ENCODE peak calls at places on chromosomes 1 and 21, in ten cellular contexts. One of them, this sample, is unnamed.

GRCh38 chr1:116259665-116260064 is 113.4 kb upstream of the ATP1A1 start:
- DNase-seq in left ventricle myocardium inferior: no peak
- DNase-seq in activated gamma-delta T cell treated with Interleukin-2 at 50 U/mL for 16 hours: no peak
- DNase-seq in anterior cingulate cortex: no peak
- DNase-seq in EH: no peak
- DNase-seq in NCI-H226: no peak
- DNase-seq in NAMALWA: no peak
- DNase-seq in GM23248: no peak
- DNase-seq in M059J: peak; percentile 21
- DNase-seq in mucosa of descending colon: no peak
- DNase-seq in this sample: no peak

GRCh38 chr1:40592107-40592773 is 60.8 kb downstream of the ZNF684 start:
- DNase-seq in EH: peak; percentile 47
- DNase-seq in activated gamma-delta T cell treated with Interleukin-2 at 50 U/mL for 16 hours: no peak
- DNase-seq in anterior cingulate cortex: no peak
- DNase-seq in GM23248: peak; percentile 69
- DNase-seq in M059J: peak; percentile 53
- DNase-seq in NCI-H226: no peak
- DNase-seq in NAMALWA: peak; percentile 77
- DNase-seq in mucosa of descending colon: no peak
- DNase-seq in left ventricle myocardium inferior: no peak
- DNase-seq in this sample: no peak

GRCh38 chr1:201917362-201918033 is 28.8 kb downstream of the SHISA4 start:
- DNase-seq in NAMALWA: no peak
- DNase-seq in anterior cingulate cortex: no peak
- DNase-seq in left ventricle myocardium inferior: no peak
- DNase-seq in mucosa of descending colon: no peak
- DNase-seq in activated gamma-delta T cell treated with Interleukin-2 at 50 U/mL for 16 hours: no peak
- DNase-seq in M059J: peak; percentile 96
- DNase-seq in GM23248: peak; percentile 91
- DNase-seq in NCI-H226: peak; percentile 78
- DNase-seq in EH: peak; percentile 96
- DNase-seq in this sample: no peak

GRCh38 chr1:178048426-178048825 is 45.5 kb upstream of the RASAL2 start:
- DNase-seq in NAMALWA: no peak
- DNase-seq in left ventricle myocardium inferior: no peak
- DNase-seq in activated gamma-delta T cell treated with Interleukin-2 at 50 U/mL for 16 hours: no peak
- DNase-seq in mucosa of descending colon: no peak
- DNase-seq in anterior cingulate cortex: no peak
- DNase-seq in EH: peak; percentile 74
- DNase-seq in NCI-H226: no peak
- DNase-seq in GM23248: peak; percentile 87
- DNase-seq in M059J: no peak
- DNase-seq in this sample: no peak

GRCh38 chr1:108862017-108862610 is 5.2 kb upstream of the AKNAD1 start:
- DNase-seq in EH: no peak
- DNase-seq in NCI-H226: no peak
- DNase-seq in GM23248: no peak
- DNase-seq in activated gamma-delta T cell treated with Interleukin-2 at 50 U/mL for 16 hours: no peak
- DNase-seq in mucosa of descending colon: no peak
- DNase-seq in M059J: no peak
- DNase-seq in NAMALWA: no peak
- DNase-seq in left ventricle myocardium inferior: no peak
- DNase-seq in anterior cingulate cortex: no peak
- DNase-seq in this sample: no peak

GRCh38 chr1:150008699-150009098 is 1.8 kb downstream of the OTUD7B start:
- DNase-seq in EH: no peak
- DNase-seq in GM23248: no peak
- DNase-seq in NAMALWA: no peak
- DNase-seq in mucosa of descending colon: no peak
- DNase-seq in M059J: no peak
- DNase-seq in left ventricle myocardium inferior: no peak
- DNase-seq in anterior cingulate cortex: no peak
- DNase-seq in NCI-H226: no peak
- DNase-seq in activated gamma-delta T cell treated with Interleukin-2 at 50 U/mL for 16 hours: no peak
- DNase-seq in this sample: no peak

GRCh38 chr1:64953241-64953640 is 13.1 kb downstream of the JAK1 start:
- DNase-seq in anterior cingulate cortex: no peak
- DNase-seq in NAMALWA: no peak
- DNase-seq in NCI-H226: no peak
- DNase-seq in activated gamma-delta T cell treated with Interleukin-2 at 50 U/mL for 16 hours: no peak
- DNase-seq in mucosa of descending colon: no peak
- DNase-seq in EH: no peak
- DNase-seq in M059J: no peak
- DNase-seq in left ventricle myocardium inferior: no peak
- DNase-seq in GM23248: no peak
- DNase-seq in this sample: no peak

GRCh38 chr21:31710586-31710985 is 21.3 kb downstream of the SCAF4 start:
- DNase-seq in activated gamma-delta T cell treated with Interleukin-2 at 50 U/mL for 16 hours: no peak
- DNase-seq in mucosa of descending colon: no peak
- DNase-seq in M059J: peak; percentile 66
- DNase-seq in left ventricle myocardium inferior: no peak
- DNase-seq in NCI-H226: no peak
- DNase-seq in anterior cingulate cortex: no peak
- DNase-seq in NAMALWA: no peak
- DNase-seq in GM23248: peak; percentile 74
- DNase-seq in EH: peak; percentile 92
- DNase-seq in this sample: no peak

GRCh38 chr1:53498555-53499142 is 39.5 kb downstream of the DMRTB1 start:
- DNase-seq in NCI-H226: no peak
- DNase-seq in left ventricle myocardium inferior: no peak
- DNase-seq in mucosa of descending colon: no peak
- DNase-seq in EH: peak; percentile 76
- DNase-seq in activated gamma-delta T cell treated with Interleukin-2 at 50 U/mL for 16 hours: peak; percentile 22
- DNase-seq in anterior cingulate cortex: no peak
- DNase-seq in NAMALWA: no peak
- DNase-seq in GM23248: peak; percentile 82
- DNase-seq in M059J: peak; percentile 75
- DNase-seq in this sample: no peak

GRCh38 chr1:15155760-15156743 is 2.5 kb downstream of the TMEM51 start:
- DNase-seq in NAMALWA: no peak
- DNase-seq in GM23248: no peak
- DNase-seq in EH: no peak
- DNase-seq in mucosa of descending colon: no peak
- DNase-seq in NCI-H226: no peak
- DNase-seq in M059J: no peak
- DNase-seq in anterior cingulate cortex: no peak
- DNase-seq in left ventricle myocardium inferior: no peak
- DNase-seq in activated gamma-delta T cell treated with Interleukin-2 at 50 U/mL for 16 hours: no peak
- DNase-seq in this sample: no peak

GRCh38 chr1:54014009-54014629 is 3.9 kb downstream of the LDLRAD1 start:
- DNase-seq in EH: no peak
- DNase-seq in anterior cingulate cortex: no peak
- DNase-seq in GM23248: no peak
- DNase-seq in M059J: no peak
- DNase-seq in mucosa of descending colon: no peak
- DNase-seq in NAMALWA: no peak
- DNase-seq in activated gamma-delta T cell treated with Interleukin-2 at 50 U/mL for 16 hours: no peak
- DNase-seq in left ventricle myocardium inferior: no peak
- DNase-seq in NCI-H226: no peak
- DNase-seq in this sample: peak; percentile 86

GRCh38 chr1:21384620-21385019 is 55.3 kb upstream of the NBPF3 start:
- DNase-seq in left ventricle myocardium inferior: no peak
- DNase-seq in mucosa of descending colon: no peak
- DNase-seq in NCI-H226: no peak
- DNase-seq in NAMALWA: peak; percentile 45
- DNase-seq in activated gamma-delta T cell treated with Interleukin-2 at 50 U/mL for 16 hours: no peak
- DNase-seq in anterior cingulate cortex: no peak
- DNase-seq in GM23248: no peak
- DNase-seq in M059J: no peak
- DNase-seq in EH: no peak
- DNase-seq in this sample: no peak

GRCh38 chr1:40860706-40861226 is 1.4 kb downstream of the CITED4 start:
- DNase-seq in NAMALWA: no peak
- DNase-seq in NCI-H226: no peak
- DNase-seq in EH: no peak
- DNase-seq in GM23248: no peak
- DNase-seq in anterior cingulate cortex: no peak
- DNase-seq in M059J: no peak
- DNase-seq in left ventricle myocardium inferior: no peak
- DNase-seq in activated gamma-delta T cell treated with Interleukin-2 at 50 U/mL for 16 hours: no peak
- DNase-seq in mucosa of descending colon: no peak
- DNase-seq in this sample: no peak

GRCh38 chr21:20443558-20444155 is 554.6 kb upstream of the NCAM2 start:
- DNase-seq in activated gamma-delta T cell treated with Interleukin-2 at 50 U/mL for 16 hours: no peak
- DNase-seq in anterior cingulate cortex: no peak
- DNase-seq in GM23248: no peak
- DNase-seq in M059J: peak; percentile 1
- DNase-seq in left ventricle myocardium inferior: no peak
- DNase-seq in NAMALWA: peak; percentile 51
- DNase-seq in NCI-H226: no peak
- DNase-seq in mucosa of descending colon: no peak
- DNase-seq in EH: no peak
- DNase-seq in this sample: no peak

GRCh38 chr1:13819637-13820036 is 119.6 kb downstream of the PRDM2 start:
- DNase-seq in NAMALWA: no peak
- DNase-seq in anterior cingulate cortex: no peak
- DNase-seq in activated gamma-delta T cell treated with Interleukin-2 at 50 U/mL for 16 hours: no peak
- DNase-seq in EH: no peak
- DNase-seq in GM23248: no peak
- DNase-seq in mucosa of descending colon: no peak
- DNase-seq in left ventricle myocardium inferior: no peak
- DNase-seq in NCI-H226: no peak
- DNase-seq in M059J: no peak
- DNase-seq in this sample: peak; percentile 11

GRCh38 chr1:15252547-15252835 is 5.5 kb downstream of the FHAD1 start:
- DNase-seq in NCI-H226: no peak
- DNase-seq in anterior cingulate cortex: no peak
- DNase-seq in GM23248: no peak
- DNase-seq in left ventricle myocardium inferior: no peak
- DNase-seq in M059J: no peak
- DNase-seq in EH: no peak
- DNase-seq in activated gamma-delta T cell treated with Interleukin-2 at 50 U/mL for 16 hours: no peak
- DNase-seq in NAMALWA: no peak
- DNase-seq in mucosa of descending colon: no peak
- DNase-seq in this sample: no peak

GRCh38 chr1:34199927-34200326 is 23.2 kb downstream of the C1orf94 start:
- DNase-seq in NCI-H226: no peak
- DNase-seq in M059J: peak; percentile 99
- DNase-seq in activated gamma-delta T cell treated with Interleukin-2 at 50 U/mL for 16 hours: no peak
- DNase-seq in left ventricle myocardium inferior: no peak
- DNase-seq in mucosa of descending colon: no peak
- DNase-seq in anterior cingulate cortex: no peak
- DNase-seq in GM23248: peak; percentile 91
- DNase-seq in EH: peak; percentile 13
- DNase-seq in NAMALWA: no peak
- DNase-seq in this sample: no peak

GRCh38 chr1:154607084-154607747 is 770 bp downstream of the ADAR start:
- DNase-seq in M059J: peak; percentile 75
- DNase-seq in NCI-H226: peak; percentile 13
- DNase-seq in activated gamma-delta T cell treated with Interleukin-2 at 50 U/mL for 16 hours: peak; percentile 6
- DNase-seq in NAMALWA: peak; percentile 70
- DNase-seq in left ventricle myocardium inferior: no peak
- DNase-seq in anterior cingulate cortex: no peak
- DNase-seq in EH: peak; percentile 74
- DNase-seq in mucosa of descending colon: no peak
- DNase-seq in GM23248: peak; percentile 89
- DNase-seq in this sample: no peak

GRCh38 chr1:39936724-39937491 is 18.0 kb upstream of the MFSD2A start:
- DNase-seq in NAMALWA: no peak
- DNase-seq in activated gamma-delta T cell treated with Interleukin-2 at 50 U/mL for 16 hours: no peak
- DNase-seq in mucosa of descending colon: no peak
- DNase-seq in anterior cingulate cortex: no peak
- DNase-seq in left ventricle myocardium inferior: no peak
- DNase-seq in NCI-H226: no peak
- DNase-seq in EH: no peak
- DNase-seq in M059J: no peak
- DNase-seq in GM23248: no peak
- DNase-seq in this sample: no peak

GRCh38 chr1:39051956-39052355 is 25.8 kb downstream of the NDUFS5 start:
- DNase-seq in GM23248: no peak
- DNase-seq in EH: no peak
- DNase-seq in M059J: no peak
- DNase-seq in left ventricle myocardium inferior: no peak
- DNase-seq in mucosa of descending colon: no peak
- DNase-seq in NCI-H226: no peak
- DNase-seq in activated gamma-delta T cell treated with Interleukin-2 at 50 U/mL for 16 hours: no peak
- DNase-seq in NAMALWA: no peak
- DNase-seq in anterior cingulate cortex: no peak
- DNase-seq in this sample: no peak

GRCh38 chr1:43867946-43868740 is 65.5 kb upstream of the ARTN start:
- DNase-seq in left ventricle myocardium inferior: no peak
- DNase-seq in GM23248: peak; percentile 83
- DNase-seq in anterior cingulate cortex: no peak
- DNase-seq in EH: peak; percentile 58
- DNase-seq in M059J: peak; percentile 18
- DNase-seq in mucosa of descending colon: no peak
- DNase-seq in NAMALWA: no peak
- DNase-seq in NCI-H226: peak; percentile 45
- DNase-seq in activated gamma-delta T cell treated with Interleukin-2 at 50 U/mL for 16 hours: no peak
- DNase-seq in this sample: no peak

GRCh38 chr1:47990286-47990685 is 6.9 kb downstream of the TRABD2B start:
- DNase-seq in activated gamma-delta T cell treated with Interleukin-2 at 50 U/mL for 16 hours: no peak
- DNase-seq in mucosa of descending colon: no peak
- DNase-seq in NAMALWA: no peak
- DNase-seq in anterior cingulate cortex: no peak
- DNase-seq in NCI-H226: no peak
- DNase-seq in M059J: no peak
- DNase-seq in EH: no peak
- DNase-seq in GM23248: no peak
- DNase-seq in left ventricle myocardium inferior: no peak
- DNase-seq in this sample: no peak

GRCh38 chr1:108897865-108898720 is 21.3 kb downstream of the GPSM2 start:
- DNase-seq in left ventricle myocardium inferior: no peak
- DNase-seq in mucosa of descending colon: no peak
- DNase-seq in anterior cingulate cortex: no peak
- DNase-seq in NAMALWA: peak; percentile 79
- DNase-seq in M059J: peak; percentile 71
- DNase-seq in EH: peak; percentile 73
- DNase-seq in NCI-H226: peak; percentile 23
- DNase-seq in GM23248: peak; percentile 79
- DNase-seq in activated gamma-delta T cell treated with Interleukin-2 at 50 U/mL for 16 hours: peak; percentile 37
- DNase-seq in this sample: no peak

GRCh38 chr1:23470282-23471070 is 13.5 kb downstream of the ASAP3 start:
- DNase-seq in anterior cingulate cortex: no peak
- DNase-seq in left ventricle myocardium inferior: peak; percentile 62
- DNase-seq in EH: no peak
- DNase-seq in mucosa of descending colon: peak; percentile 64
- DNase-seq in NCI-H226: peak; percentile 97
- DNase-seq in M059J: peak; percentile 90
- DNase-seq in GM23248: peak; percentile 76
- DNase-seq in activated gamma-delta T cell treated with Interleukin-2 at 50 U/mL for 16 hours: no peak
- DNase-seq in NAMALWA: no peak
- DNase-seq in this sample: no peak

GRCh38 chr1:59477286-59477685 is 180.4 kb downstream of the FGGY start:
- DNase-seq in NCI-H226: no peak
- DNase-seq in anterior cingulate cortex: no peak
- DNase-seq in EH: peak; percentile 68
- DNase-seq in activated gamma-delta T cell treated with Interleukin-2 at 50 U/mL for 16 hours: no peak
- DNase-seq in NAMALWA: no peak
- DNase-seq in mucosa of descending colon: no peak
- DNase-seq in left ventricle myocardium inferior: no peak
- DNase-seq in M059J: peak; percentile 96
- DNase-seq in GM23248: peak; percentile 75
- DNase-seq in this sample: no peak

GRCh38 chr1:59678809-59679228 is 135.9 kb upstream of the HOOK1 start:
- DNase-seq in GM23248: peak; percentile 97
- DNase-seq in NCI-H226: peak; percentile 99
- DNase-seq in left ventricle myocardium inferior: no peak
- DNase-seq in mucosa of descending colon: no peak
- DNase-seq in EH: peak; percentile 98
- DNase-seq in anterior cingulate cortex: no peak
- DNase-seq in NAMALWA: no peak
- DNase-seq in activated gamma-delta T cell treated with Interleukin-2 at 50 U/mL for 16 hours: no peak
- DNase-seq in M059J: peak; percentile 100
- DNase-seq in this sample: no peak

GRCh38 chr1:19009882-19010321 is 53.4 kb upstream of the IFFO2 start:
- DNase-seq in EH: peak; percentile 96
- DNase-seq in anterior cingulate cortex: no peak
- DNase-seq in M059J: peak; percentile 100
- DNase-seq in mucosa of descending colon: no peak
- DNase-seq in GM23248: peak; percentile 89
- DNase-seq in activated gamma-delta T cell treated with Interleukin-2 at 50 U/mL for 16 hours: no peak
- DNase-seq in left ventricle myocardium inferior: no peak
- DNase-seq in NCI-H226: peak; percentile 49
- DNase-seq in NAMALWA: no peak
- DNase-seq in this sample: no peak

GRCh38 chr1:8015809-8016165 is 10.3 kb downstream of the ERRFI1 start:
- DNase-seq in anterior cingulate cortex: no peak
- DNase-seq in NAMALWA: no peak
- DNase-seq in M059J: no peak
- DNase-seq in left ventricle myocardium inferior: no peak
- DNase-seq in GM23248: peak; percentile 33
- DNase-seq in mucosa of descending colon: no peak
- DNase-seq in activated gamma-delta T cell treated with Interleukin-2 at 50 U/mL for 16 hours: no peak
- DNase-seq in NCI-H226: no peak
- DNase-seq in EH: peak; percentile 22
- DNase-seq in this sample: no peak

This sample was measured in mesenteric fat pad.